ENCODE peak calls at places on chromosomes 7 and 10, in seven cellular contexts. A, C, R, N, Q, D and W are unnamed samples.

GRCh38 chr7:55086413-55087201 is 67.8 kb downstream of the EGFR start:
- DNase-seq in A (peak), C (no peak), R (peak), N (no peak), Q (peak), D (no peak), W (peak)

GRCh38 chr10:86163522-86164215 is 202.9 kb downstream of the GRID1 start:
- DNase-seq in A (no peak), C (no peak), R (no peak), N (no peak), Q (no peak), D (no peak), W (no peak)

GRCh38 chr7:38070718-38071117 is 107.3 kb upstream of the STARD3NL start:
- DNase-seq in A (peak), C (peak), R (no peak), N (no peak), Q (no peak), D (peak), W (no peak)

GRCh38 chr10:3295501-3296005 is 123.0 kb upstream of the PITRM1 start:
- DNase-seq in A (no peak), C (no peak), R (no peak), N (no peak), Q (no peak), D (peak), W (no peak)

GRCh38 chr7:5549096-5549896 is 125.7 kb upstream of the TNRC18 start:
- DNase-seq in A (peak), C (no peak), R (peak), N (no peak), Q (no peak), D (peak), W (no peak)

GRCh38 chr10:113108180-113108835 is 158.3 kb downstream of the TCF7L2 start:
- DNase-seq in A (peak), C (no peak), R (no peak), N (no peak), Q (no peak), D (peak), W (no peak)

GRCh38 chr10:44809652-44810051 is 101.5 kb upstream of the TMEM72 start:
- DNase-seq in A (no peak), C (no peak), R (no peak), N (no peak), Q (no peak), D (peak), W (no peak)

GRCh38 chr10:30935078-30935477 is 96.6 kb downstream of the ZNF438 start:
- DNase-seq in A (no peak), C (no peak), R (no peak), N (no peak), Q (no peak), D (no peak), W (no peak)

GRCh38 chr7:155084021-155084420 is 13.9 kb downstream of the HTR5A start:
- DNase-seq in A (no peak), C (no peak), R (no peak), N (no peak), Q (no peak), D (no peak), W (no peak)

GRCh38 chr10:125878957-125879835 is 1.9 kb downstream of the DHX32 start:
- DNase-seq in A (no peak), C (peak), R (peak), N (no peak), Q (peak), D (peak), W (no peak)

GRCh38 chr10:61895898-61896605 is 5.4 kb upstream of the ARID5B start:
- DNase-seq in A (no peak), C (no peak), R (no peak), N (no peak), Q (no peak), D (no peak), W (no peak)

GRCh38 chr7:101557421-101557820 is 71.7 kb downstream of the MYL10 start:
- DNase-seq in A (no peak), C (no peak), R (no peak), N (no peak), Q (no peak), D (no peak), W (no peak)

GRCh38 chr10:47152861-47153349 is 147.1 kb upstream of the GDF10 start:
- DNase-seq in A (no peak), C (no peak), R (peak), N (no peak), Q (no peak), D (no peak), W (no peak)

GRCh38 chr10:60384708-60385398 is 4.8 kb downstream of the ANK3 start:
- DNase-seq in A (no peak), C (no peak), R (peak), N (no peak), Q (peak), D (no peak), W (no peak)

GRCh38 chr10:129755075-129756020 is 208.7 kb downstream of the EBF3 start:
- DNase-seq in A (no peak), C (no peak), R (no peak), N (no peak), Q (no peak), D (no peak), W (no peak)

GRCh38 chr7:2796358-2797352 is 47.5 kb downstream of the GNA12 start:
- DNase-seq in A (no peak), C (no peak), R (no peak), N (no peak), Q (peak), D (no peak), W (no peak)

GRCh38 chr7:52956379-52956915 is 79.0 kb upstream of the POM121L12 start:
- DNase-seq in A (no peak), C (no peak), R (no peak), N (no peak), Q (no peak), D (peak), W (no peak)

GRCh38 chr10:60270426-60270825 is 119.2 kb downstream of the ANK3 start:
- DNase-seq in A (no peak), C (no peak), R (no peak), N (no peak), Q (no peak), D (no peak), W (no peak)

GRCh38 chr10:46033602-46034011 is 3.2 kb upstream of the NCOA4 start:
- DNase-seq in A (no peak), C (no peak), R (peak), N (no peak), Q (peak), D (peak), W (no peak)

GRCh38 chr10:109062371-109062770 is 860.9 kb downstream of the XPNPEP1 start:
- DNase-seq in A (no peak), C (no peak), R (peak), N (no peak), Q (peak), D (no peak), W (peak)

GRCh38 chr7:106023369-106024322 is 60.6 kb downstream of the CDHR3 start:
- DNase-seq in A (no peak), C (no peak), R (no peak), N (no peak), Q (no peak), D (no peak), W (peak)